ENCODE peak calls at places on chromosomes 1 and 21, in four cellular contexts. O, H, L and F are unnamed samples.

GRCh38 chr1:26941311-26941710 is 19.0 kb downstream of the KDF1 start:
- DNase-seq in O (no peak), L (peak; percentile 34), H (no peak), F (no peak)

GRCh38 chr1:222791006-222791710 is 23.7 kb upstream of the DISP1 start:
- DNase-seq in O (no peak), L (no peak), H (peak; percentile 39), F (no peak)

GRCh38 chr1:88867743-88868521 is 23.4 kb downstream of the GTF2B start:
- DNase-seq in L (no peak), H (no peak), O (no peak), F (no peak)

GRCh38 chr1:201396859-201397464 is 2.2 kb downstream of the LAD1 start:
- DNase-seq in O (no peak), H (no peak), L (no peak), F (peak; percentile 90)

GRCh38 chr1:56137829-56138505 is 441.4 kb downstream of the PLPP3 start:
- DNase-seq in O (no peak), L (no peak), H (no peak), F (no peak)

GRCh38 chr1:240044620-240045019 is 47.1 kb upstream of the FMN2 start:
- DNase-seq in H (no peak), L (no peak), O (no peak), F (no peak)

GRCh38 chr1:107963601-107964396 is 1.2 kb downstream of the VAV3 start:
- DNase-seq in L (peak; percentile 19), O (peak; percentile 72), H (peak; percentile 14), F (no peak)

GRCh38 chr1:22143065-22143514 is at the start of gene WNT4:
- DNase-seq in L (peak; percentile 37), H (peak; percentile 32), O (no peak), F (no peak)

GRCh38 chr21:44888581-44889550 is 15.4 kb upstream of the PTTG1IP start:
- DNase-seq in O (no peak), H (no peak), L (peak; percentile 11), F (peak; percentile 64)

GRCh38 chr1:183543619-183544204 is 46.5 kb downstream of the NCF2 start:
- DNase-seq in O (no peak), H (peak; percentile 75), L (no peak), F (no peak)

GRCh38 chr1:27563407-27564263 is 40.3 kb downstream of the AHDC1 start:
- DNase-seq in L (peak; percentile 77), O (no peak), H (no peak), F (no peak)

GRCh38 chr1:48730164-48730864 is 46.4 kb downstream of the BEND5 start:
- DNase-seq in L (no peak), H (no peak), O (no peak), F (no peak)

GRCh38 chr1:203025721-203026665 is at the start of gene PPFIA4:
- DNase-seq in O (peak; percentile 76), H (peak; percentile 92), L (peak; percentile 89), F (no peak)

GRCh38 chr1:156448134-156448967 is 52.2 kb downstream of the MEF2D start:
- DNase-seq in O (no peak), H (no peak), L (no peak), F (no peak)

GRCh38 chr1:84836145-84836544 is 56.9 kb downstream of the LPAR3 start:
- DNase-seq in O (no peak), L (no peak), H (peak; percentile 22), F (no peak)

GRCh38 chr1:160841079-160841478 is 21.6 kb downstream of the CD244 start:
- DNase-seq in H (no peak), O (no peak), L (no peak), F (no peak)

GRCh38 chr1:117110774-117111173 is 10.8 kb downstream of the TRIM45 start:
- DNase-seq in O (no peak), L (no peak), H (peak; percentile 11), F (no peak)

GRCh38 chr1:9437931-9438330 is 101.3 kb upstream of the SLC25A33 start:
- DNase-seq in H (no peak), L (peak; percentile 31), O (no peak), F (no peak)

GRCh38 chr21:46182548-46183336 is 1.5 kb downstream of the SPATC1L start:
- DNase-seq in L (peak; percentile 51), O (peak; percentile 16), H (no peak), F (peak; percentile 75)

GRCh38 chr21:38486221-38486620 is 12.1 kb downstream of the ERG start:
- DNase-seq in L (no peak), H (no peak), O (no peak), F (peak; percentile 80)

GRCh38 chr1:99571092-99571734 is 74.7 kb upstream of the PALMD start:
- DNase-seq in H (no peak), L (no peak), O (no peak), F (no peak)

GRCh38 chr1:231757101-231757404 is 130.5 kb downstream of the DISC1 start:
- DNase-seq in L (no peak), O (no peak), H (no peak), F (no peak)

GRCh38 chr1:180632326-180633088 is 685 bp downstream of the XPR1 start:
- DNase-seq in O (peak; percentile 63), L (peak; percentile 72), H (peak; percentile 32), F (no peak)

GRCh38 chr1:182703539-182703938 is 19.2 kb upstream of the RGS8 start:
- DNase-seq in L (no peak), O (no peak), H (no peak), F (no peak)

GRCh38 chr1:59994302-59995198 is 68.0 kb upstream of the CYP2J2 start:
- DNase-seq in H (no peak), O (no peak), L (no peak), F (no peak)

GRCh38 chr21:33047231-33047630 is 21.5 kb downstream of the OLIG2 start:
- DNase-seq in H (no peak), L (no peak), O (no peak), F (no peak)

GRCh38 chr1:224256642-224257041 is 73.3 kb downstream of the NVL start:
- DNase-seq in H (peak; percentile 48), L (no peak), O (no peak), F (no peak)
- H3K27ac ChIP-seq in H (peak overlapping the region; percentile 7), L (no peak overlapping the region), O (no peak overlapping the region), F (no peak overlapping the region)

GRCh38 chr1:94257451-94257850 is 20.1 kb upstream of the ARHGAP29 start:
- DNase-seq in L (no peak), H (no peak), O (no peak), F (no peak)
- H3K27me3 ChIP-seq in L (no peaks in the 10 kb centered on the region), H (peaks cover 19% of the 10 kb centered on the region), O (no peaks in the 10 kb centered on the region), F (no peaks in the 10 kb centered on the region)

GRCh38 chr1:975365-975764 is 6.5 kb downstream of the PERM1 start:
- DNase-seq in H (no peak), L (peak; percentile 29), O (no peak), F (no peak)
- H3K4me3 ChIP-seq in H (peak overlapping the region; percentile 48), L (no peak overlapping the region), O (no peak overlapping the region), F (no peak overlapping the region)

GRCh38 chr1:42932442-42932941 is 26.2 kb downstream of the SLC2A1 start:
- DNase-seq in H (no peak), L (no peak), O (peak; percentile 16), F (no peak)
- H3K27ac ChIP-seq in H (no peak overlapping the region), L (peak overlapping the region; percentile 65), O (peak overlapping the region; percentile 69), F (peak overlapping the region; percentile 99)

DNA sequence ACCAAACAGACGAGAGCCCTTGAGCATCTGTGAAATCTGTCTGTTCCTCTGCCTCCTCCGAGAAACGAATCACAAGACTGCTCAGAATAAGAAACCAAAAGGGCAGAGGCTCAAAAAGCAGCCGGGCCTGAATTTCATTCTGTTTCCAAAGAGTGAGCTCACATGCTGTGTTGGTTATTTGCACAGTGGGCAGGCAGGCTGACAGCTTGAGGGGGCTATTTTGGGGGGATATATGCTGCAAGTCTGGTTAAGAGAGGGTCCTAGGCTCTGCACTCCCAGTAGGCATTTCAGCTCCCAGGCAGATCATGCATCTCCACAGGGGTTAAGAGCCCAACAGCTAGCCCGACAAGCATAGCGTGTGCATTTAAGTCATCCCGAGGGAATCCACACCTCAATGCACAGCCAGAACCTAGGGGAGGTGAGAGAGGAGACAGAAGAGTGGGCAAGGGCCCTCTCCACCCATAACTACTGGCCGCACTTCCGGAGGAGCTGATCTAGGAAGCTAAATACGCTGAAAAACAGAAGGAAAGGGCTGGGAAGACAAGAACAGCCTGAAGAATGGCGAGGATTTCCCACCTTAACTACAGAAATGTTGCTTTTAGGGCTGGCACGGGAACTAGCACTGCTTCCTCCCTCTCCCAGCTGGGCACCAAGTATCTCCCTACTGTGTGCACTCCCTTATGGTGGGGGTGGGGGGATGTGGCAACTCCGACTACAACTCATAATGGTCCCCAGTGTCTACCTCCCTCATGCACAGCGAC is 3.7 kb downstream of the PGBD5 start:
- DNase-seq in O (no peak), L (no peak), H (no peak), F (no peak)
- H3K27me3 ChIP-seq in O (no peaks in the 10 kb centered on the region), L (peaks cover 65% of the 10 kb centered on the region), H (peaks cover 61% of the 10 kb centered on the region), F (peaks cover 24% of the 10 kb centered on the region)